ENCODE peak calls at places on chromosomes 12 and 14, in ten cellular contexts. V is dorsolateral prefrontal cortex; O is GM03348; A is stimulated activated naive CD4-positive, alpha-beta T cell; R is NCI-H226; T is IMR-90; S is WTC11; I is stimulated activated CD8-positive, alpha-beta memory T cell treated with anti-CD3 and anti-CD28 coated beads, Interleukin-4, amount 100 ng/mL, for 1 hour; M is C1 segment of cervical spinal cord; L is A172. W is an unnamed sample.

GRCh38 chr12:50924439-50925341 is 27.7 kb upstream of the HIGD1C start:
- DNase-seq in O (peak), M (peak), V (peak), T (peak), L (peak), S (no peak), R (peak), A (no peak), I (peak), W (no peak)

GRCh38 chr12:66139328-66139727 is 8.8 kb upstream of the LLPH start:
- DNase-seq in O (no peak), I (no peak), R (no peak), L (no peak), M (no peak), S (no peak), T (no peak), V (no peak), A (no peak), W (no peak)

GRCh38 chr14:61120576-61120975 is 139.5 kb downstream of the SLC38A6 start:
- DNase-seq in R (no peak), A (no peak), T (no peak), M (no peak), L (no peak), O (no peak), V (no peak), S (no peak), I (no peak), W (no peak)

GRCh38 chr12:100141998-100142850 is 450 bp downstream of the BLTP3B start:
- DNase-seq in L (peak), T (no peak), S (peak), M (peak), I (peak), A (no peak), R (peak), V (peak), O (peak), W (no peak)

GRCh38 chr12:109695961-109696461 is 17.6 kb upstream of the FAM222A start:
- DNase-seq in T (no peak), S (no peak), M (no peak), V (no peak), L (peak), R (no peak), I (no peak), A (no peak), O (no peak), W (no peak)

GRCh38 chr12:123472438-123472849 is 14.5 kb downstream of the SNRNP35 start:
- DNase-seq in M (no peak), O (no peak), R (no peak), I (no peak), V (no peak), T (no peak), A (no peak), S (no peak), L (no peak), W (no peak)

GRCh38 chr12:96403870-96404269 is 3.6 kb upstream of the CDK17 start:
- DNase-seq in R (no peak), M (no peak), A (no peak), S (no peak), L (no peak), V (no peak), O (no peak), I (no peak), T (no peak), W (no peak)

GRCh38 chr12:120209851-120210250 is 8.9 kb upstream of the RPLP0 start:
- DNase-seq in O (no peak), L (no peak), V (no peak), M (no peak), S (no peak), I (no peak), T (no peak), A (no peak), R (no peak), W (no peak)